ENCODE peak calls at places on chromosomes 4 and X, in ten cellular contexts. S, M, P, D, Z, Y, A, X, U and J are unnamed samples.

GRCh38 chr4:40749717-40750460 is at the start of gene NSUN7:
- DNase-seq in S (peak; percentile 39), D (no peak), U (peak; percentile 92), Y (no peak), Z (peak; percentile 88), P (peak; percentile 94), X (peak; percentile 80), A (no peak), M (peak; percentile 37), J (peak; percentile 47)

GRCh38 chr4:119729815-119730643 is 101.4 kb upstream of the PDE5A start:
- DNase-seq in A (peak; percentile 73), U (peak; percentile 77), P (no peak), S (no peak), Y (no peak), M (no peak), X (peak; percentile 84), D (peak; percentile 77), Z (no peak), J (no peak)

GRCh38 chrX:54484666-54485065 is 11.4 kb downstream of the FGD1 start:
- DNase-seq in X (no peak), Y (no peak), P (no peak), Z (no peak), D (no peak), M (no peak), A (no peak), S (no peak), U (no peak), J (no peak)

GRCh38 chr4:128582319-128582948 is 227.1 kb upstream of the JADE1 start:
- DNase-seq in S (no peak), X (no peak), Z (no peak), A (no peak), P (no peak), Y (no peak), U (no peak), M (no peak), D (no peak), J (no peak)

GRCh38 chr4:159052315-159052714 is 50.6 kb upstream of the RAPGEF2 start:
- DNase-seq in X (no peak), D (no peak), Y (no peak), M (no peak), S (peak; percentile 38), U (no peak), A (no peak), P (no peak), Z (no peak), J (peak; percentile 26)

GRCh38 chr4:144296941-144297340 is 156.4 kb upstream of the GYPA start:
- DNase-seq in A (no peak), X (no peak), Y (no peak), M (no peak), Z (no peak), D (no peak), U (no peak), P (no peak), S (no peak), J (no peak)

GRCh38 chr4:5989236-5990225 is 28.7 kb downstream of the C4orf50 start:
- DNase-seq in D (no peak), Z (no peak), P (peak; percentile 49), M (no peak), A (no peak), U (no peak), X (peak; percentile 19), S (no peak), Y (no peak), J (no peak)

GRCh38 chr4:140653718-140654515 is 85.2 kb upstream of the UCP1 start:
- DNase-seq in A (no peak), M (no peak), Z (no peak), P (no peak), D (no peak), X (no peak), S (no peak), Y (no peak), U (peak; percentile 70), J (no peak)

GRCh38 chr4:107035711-107036601 is at the start of gene DKK2:
- DNase-seq in P (peak; percentile 60), M (peak; percentile 14), S (peak; percentile 35), Z (peak; percentile 73), A (peak; percentile 65), X (no peak), U (peak; percentile 43), D (no peak), Y (peak; percentile 59), J (peak; percentile 9)

GRCh38 chr4:107034982-107035710 is 967 bp downstream of the DKK2 start:
- DNase-seq in Z (peak; percentile 72), X (no peak), P (no peak), S (peak; percentile 17), D (no peak), A (no peak), U (peak; percentile 53), Y (no peak), M (peak; percentile 9), J (no peak)

GRCh38 chr4:107036602-107037151 is 564 bp upstream of the DKK2 start:
- DNase-seq in X (no peak), D (no peak), P (no peak), Z (no peak), M (peak; percentile 5), Y (no peak), U (peak; percentile 6), S (peak; percentile 10), A (peak; percentile 17), J (no peak)

GRCh38 chr4:107037188-107037587 is 1.1 kb upstream of the DKK2 start:
- DNase-seq in U (peak; percentile 81), Y (peak; percentile 59), S (peak; percentile 5), M (peak; percentile 6), P (peak; percentile 69), D (no peak), Z (peak; percentile 65), A (peak; percentile 48), X (peak; percentile 63), J (no peak)

DNA sequence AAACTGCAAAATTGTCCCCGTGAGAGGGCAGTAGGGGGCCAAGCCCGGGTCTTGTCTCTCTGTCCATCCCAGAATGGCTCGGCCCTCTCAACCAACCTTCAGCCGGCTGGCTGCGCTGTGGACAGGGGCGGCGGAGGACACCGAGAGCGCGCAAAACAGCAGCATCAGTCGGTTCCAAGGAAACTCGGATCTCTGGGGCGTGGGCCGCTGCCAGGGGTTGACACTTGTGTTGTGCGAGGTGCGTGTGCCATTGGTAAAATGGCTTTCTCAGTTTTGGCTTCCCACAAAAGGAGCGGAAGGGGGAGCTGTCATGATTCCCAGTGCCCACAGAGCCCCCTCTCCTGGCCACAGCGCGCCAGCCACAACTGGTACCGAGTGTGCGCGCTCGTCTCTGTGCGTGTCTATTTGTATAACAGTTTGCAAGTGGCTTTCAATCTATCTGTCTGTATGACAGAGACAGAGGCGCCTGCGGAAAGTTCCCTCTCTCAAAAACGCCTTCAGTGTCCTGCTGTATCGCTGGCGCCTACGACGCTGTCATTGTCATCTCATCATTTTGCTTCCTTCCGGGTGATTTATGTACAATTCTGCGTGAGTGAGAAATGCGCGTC is 1.9 kb downstream of the DKK2 start:
- DNase-seq in M (no peak), D (no peak), P (peak; percentile 56), S (peak; percentile 8), X (no peak), A (no peak), Z (peak; percentile 75), Y (peak; percentile 60), U (peak; percentile 75), J (no peak)
- TF ChIP-seq CTCF in M (no peak), D (peak; percentile 62), P (no peak), S (no peak), X (no peak), A (no peak), Z (no peak), Y (peak; percentile 31), U (peak; percentile 54), J (no peak)

GRCh38 chr4:1246901-1247810 is 1.8 kb downstream of the CTBP1 start:
- DNase-seq in P (peak; percentile 70), U (peak; percentile 55), Y (no peak), M (peak; percentile 73), X (peak; percentile 62), D (no peak), A (peak; percentile 11), Z (peak; percentile 85), S (peak; percentile 64), J (peak; percentile 66)

GRCh38 chr4:1247811-1248261 is 1.1 kb downstream of the CTBP1 start:
- DNase-seq in P (no peak), Z (no peak), X (peak; percentile 67), D (no peak), Y (peak; percentile 59), S (no peak), M (peak; percentile 29), U (no peak), A (peak; percentile 31), J (no peak)

GRCh38 chr4:1244978-1245471 is 3.9 kb downstream of the CTBP1 start:
- DNase-seq in S (no peak), A (no peak), Z (peak; percentile 73), U (no peak), D (no peak), P (no peak), M (no peak), X (no peak), Y (no peak), J (no peak)

GRCh38 chr4:1245481-1246051 is 3.4 kb downstream of the CTBP1 start:
- DNase-seq in Y (no peak), S (no peak), A (no peak), X (peak; percentile 57), Z (peak; percentile 79), U (peak; percentile 5), P (no peak), D (no peak), M (peak; percentile 28), J (peak; percentile 17)

DNA sequence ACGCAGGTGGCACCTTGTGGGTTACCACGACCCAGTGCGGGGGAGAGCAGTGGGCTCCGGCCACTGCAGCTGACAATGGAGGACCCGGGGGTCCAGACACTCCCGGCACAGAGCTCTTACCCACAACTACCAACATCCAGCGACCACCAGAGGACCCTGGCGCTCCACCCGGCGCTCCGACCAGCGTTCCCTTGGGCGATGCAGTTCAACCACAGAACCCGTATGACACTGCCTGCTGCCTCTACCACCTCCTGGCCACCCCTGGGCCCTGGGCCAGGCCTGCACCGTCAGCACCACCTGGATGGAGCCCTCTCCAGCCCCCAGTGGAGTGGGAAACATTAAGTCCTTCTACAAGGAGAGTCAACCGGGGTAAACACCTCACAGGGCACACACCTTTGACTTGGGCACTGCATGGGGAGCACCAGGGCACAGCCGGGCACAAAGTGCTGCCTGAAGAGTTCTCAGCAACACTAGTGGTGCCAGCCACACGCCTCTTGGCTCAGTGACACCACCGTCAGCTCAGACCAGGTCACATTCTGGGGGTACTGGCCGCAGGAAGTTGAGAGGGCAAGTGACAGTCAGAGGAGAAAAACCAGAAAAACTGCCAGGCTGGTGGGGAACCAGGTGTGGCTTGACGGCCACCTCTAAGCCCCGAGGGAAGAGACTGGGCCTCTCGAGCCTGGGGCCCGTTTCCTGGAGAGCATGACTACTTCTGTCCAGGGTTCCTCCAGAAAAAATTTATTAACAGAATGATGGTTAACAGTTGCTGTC is 2.6 kb downstream of the CTBP1 start:
- DNase-seq in S (no peak), P (peak; percentile 79), A (no peak), X (peak; percentile 66), M (peak; percentile 46), D (no peak), Y (no peak), U (peak; percentile 55), Z (peak; percentile 78), J (peak; percentile 42)
- TF ChIP-seq CTCF in S (no peak), P (no peak), A (no peak), X (no peak), M (no peak), D (no peak), Y (no peak), U (no peak), Z (no peak), J (no peak)

DNA sequence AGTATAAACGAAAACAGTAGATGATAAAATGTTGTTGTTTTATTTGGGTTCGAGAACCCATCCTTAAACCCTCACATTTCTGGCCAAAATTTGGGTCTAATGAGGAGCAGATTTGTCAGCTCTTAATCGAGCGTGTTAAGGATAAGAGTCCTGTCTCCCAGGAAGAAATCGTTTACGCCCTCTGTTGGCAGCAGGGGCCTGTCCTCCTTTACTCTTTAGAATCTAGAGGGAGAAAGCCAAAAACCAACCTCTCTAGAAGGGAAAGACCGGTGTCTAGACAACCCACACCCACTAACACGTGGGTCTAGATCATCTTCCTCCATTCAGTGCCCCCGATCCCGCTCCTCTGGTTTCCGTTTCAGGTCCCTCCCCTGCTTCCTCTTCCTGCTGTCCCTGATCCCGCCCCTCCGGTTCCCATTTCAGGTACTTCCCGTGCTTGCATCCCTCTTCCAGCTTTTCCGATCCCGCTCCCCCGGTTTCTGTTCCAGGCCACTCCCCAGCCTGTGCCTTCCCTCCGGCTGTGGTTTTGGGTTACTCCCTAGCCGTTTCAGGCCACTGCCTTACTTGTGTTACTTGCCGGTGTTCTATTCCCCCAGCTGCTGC is 339.1 kb downstream of the PAPSS1 start:
- DNase-seq in A (no peak), X (no peak), P (no peak), U (no peak), Y (no peak), M (no peak), D (no peak), Z (no peak), S (no peak), J (no peak)
- TF ChIP-seq CTCF in A (no peak), X (no peak), P (no peak), U (no peak), Y (no peak), M (no peak), D (no peak), Z (no peak), S (no peak), J (no peak)

GRCh38 chr4:156109943-156110925 is 156.6 kb upstream of the CTSO start:
- DNase-seq in U (peak; percentile 28), Z (no peak), P (no peak), S (no peak), A (peak; percentile 81), Y (no peak), D (no peak), M (no peak), X (no peak), J (no peak)
- TF ChIP-seq CTCF in U (no peak), Z (no peak), P (no peak), S (no peak), A (peak; percentile 19), Y (no peak), D (peak; percentile 1), M (peak; percentile 16), X (no peak), J (no peak)